ENCODE peak calls at places on chromosomes 4 and X, in seven cellular contexts. One of them, this sample, is unnamed.
A peak's percentile ranks its signal among the peaks of the same experiment; 100 is the strongest.

GRCh38 chr4:38371391-38371851 is 292.6 kb upstream of the KLF3 start:
- DNase-seq in suprapubic skin: no peak
- DNase-seq in K562: no peak
- DNase-seq in upper lobe of left lung: no peak
- DNase-seq in sigmoid colon: no peak
- DNase-seq in GM12878: no peak
- DNase-seq in transverse colon: no peak
- DNase-seq in this sample: no peak

GRCh38 chr4:48546336-48546735 is 56.3 kb downstream of the ZAR1 start:
- DNase-seq in transverse colon: no peak
- DNase-seq in GM12878: peak; percentile 8
- DNase-seq in sigmoid colon: no peak
- DNase-seq in K562: peak; percentile 67
- DNase-seq in upper lobe of left lung: no peak
- DNase-seq in suprapubic skin: no peak
- DNase-seq in this sample: no peak

GRCh38 chrX:15468036-15468435 is 25.1 kb downstream of the PIR start:
- DNase-seq in K562: peak; percentile 38
- DNase-seq in GM12878: no peak
- DNase-seq in suprapubic skin: peak; percentile 71
- DNase-seq in upper lobe of left lung: peak; percentile 26
- DNase-seq in transverse colon: peak; percentile 12
- DNase-seq in sigmoid colon: no peak
- DNase-seq in this sample: no peak

GRCh38 chrX:74537011-74537390 is 77.4 kb downstream of the RLIM start:
- DNase-seq in GM12878: no peak
- DNase-seq in sigmoid colon: no peak
- DNase-seq in upper lobe of left lung: no peak
- DNase-seq in K562: no peak
- DNase-seq in transverse colon: no peak
- DNase-seq in suprapubic skin: no peak
- DNase-seq in this sample: no peak

GRCh38 chr4:19729873-19730735 is 521.6 kb upstream of the SLIT2 start:
- DNase-seq in K562: no peak
- DNase-seq in GM12878: no peak
- DNase-seq in suprapubic skin: no peak
- DNase-seq in upper lobe of left lung: no peak
- DNase-seq in transverse colon: no peak
- DNase-seq in sigmoid colon: no peak
- DNase-seq in this sample: no peak

GRCh38 chrX:38717871-38718270 is 83.4 kb upstream of the MID1IP1 start:
- DNase-seq in sigmoid colon: no peak
- DNase-seq in suprapubic skin: no peak
- DNase-seq in upper lobe of left lung: no peak
- DNase-seq in GM12878: no peak
- DNase-seq in K562: peak; percentile 41
- DNase-seq in transverse colon: no peak
- DNase-seq in this sample: no peak

GRCh38 chr4:146915132-146915531 is 30.5 kb downstream of the TTC29 start:
- DNase-seq in K562: no peak
- DNase-seq in transverse colon: no peak
- DNase-seq in GM12878: no peak
- DNase-seq in upper lobe of left lung: no peak
- DNase-seq in sigmoid colon: no peak
- DNase-seq in suprapubic skin: no peak
- DNase-seq in this sample: no peak

GRCh38 chrX:103356023-103356798 is at the start of gene TCEAL9:
- DNase-seq in K562: peak; percentile 69
- DNase-seq in suprapubic skin: peak; percentile 74
- DNase-seq in GM12878: no peak
- DNase-seq in transverse colon: peak; percentile 63
- DNase-seq in sigmoid colon: peak; percentile 87
- DNase-seq in upper lobe of left lung: peak; percentile 60
- DNase-seq in this sample: peak; percentile 92

GRCh38 chrX:29012867-29013266 is 425.6 kb downstream of the IL1RAPL1 start:
- DNase-seq in K562: no peak
- DNase-seq in GM12878: no peak
- DNase-seq in transverse colon: no peak
- DNase-seq in upper lobe of left lung: no peak
- DNase-seq in sigmoid colon: no peak
- DNase-seq in suprapubic skin: no peak
- DNase-seq in this sample: no peak

GRCh38 chr4:114383721-114384120 is 214.9 kb upstream of the UGT8 start:
- DNase-seq in GM12878: no peak
- DNase-seq in transverse colon: no peak
- DNase-seq in sigmoid colon: no peak
- DNase-seq in upper lobe of left lung: no peak
- DNase-seq in suprapubic skin: no peak
- DNase-seq in K562: no peak
- DNase-seq in this sample: no peak

GRCh38 chrX:11408111-11408405 is 114.8 kb downstream of the AMELX start:
- DNase-seq in sigmoid colon: no peak
- DNase-seq in transverse colon: no peak
- DNase-seq in GM12878: no peak
- DNase-seq in suprapubic skin: no peak
- DNase-seq in K562: peak; percentile 62
- DNase-seq in upper lobe of left lung: no peak
- DNase-seq in this sample: no peak

GRCh38 chr4:168850016-168850415 is 160.0 kb downstream of the CBR4 start:
- DNase-seq in suprapubic skin: no peak
- DNase-seq in sigmoid colon: no peak
- DNase-seq in K562: no peak
- DNase-seq in GM12878: no peak
- DNase-seq in transverse colon: no peak
- DNase-seq in upper lobe of left lung: no peak
- DNase-seq in this sample: no peak

GRCh38 chrX:16479206-16479869 is 170.6 kb upstream of the S100G start:
- DNase-seq in sigmoid colon: no peak
- DNase-seq in GM12878: no peak
- DNase-seq in upper lobe of left lung: no peak
- DNase-seq in transverse colon: no peak
- DNase-seq in K562: no peak
- DNase-seq in suprapubic skin: no peak
- DNase-seq in this sample: no peak

GRCh38 chrX:122850326-122850725 is 333.8 kb upstream of the GRIA3 start:
- DNase-seq in K562: no peak
- DNase-seq in upper lobe of left lung: no peak
- DNase-seq in GM12878: no peak
- DNase-seq in sigmoid colon: no peak
- DNase-seq in transverse colon: no peak
- DNase-seq in suprapubic skin: no peak
- DNase-seq in this sample: no peak

GRCh38 chr4:187432310-187432709 is 563.3 kb upstream of the ZFP42 start:
- DNase-seq in transverse colon: no peak
- DNase-seq in suprapubic skin: no peak
- DNase-seq in sigmoid colon: no peak
- DNase-seq in K562: no peak
- DNase-seq in upper lobe of left lung: no peak
- DNase-seq in GM12878: no peak
- DNase-seq in this sample: peak; percentile 88

GRCh38 chr4:53558981-53559620 is 32.2 kb downstream of the LNX1 start:
- DNase-seq in GM12878: no peak
- DNase-seq in upper lobe of left lung: no peak
- DNase-seq in K562: no peak
- DNase-seq in transverse colon: no peak
- DNase-seq in sigmoid colon: no peak
- DNase-seq in suprapubic skin: no peak
- DNase-seq in this sample: no peak

GRCh38 chr4:53557601-53558000 is 33.7 kb downstream of the LNX1 start:
- DNase-seq in GM12878: no peak
- DNase-seq in suprapubic skin: no peak
- DNase-seq in sigmoid colon: no peak
- DNase-seq in transverse colon: no peak
- DNase-seq in K562: no peak
- DNase-seq in upper lobe of left lung: no peak
- DNase-seq in this sample: no peak

GRCh38 chr4:53562409-53562808 is 28.9 kb downstream of the LNX1 start:
- DNase-seq in transverse colon: no peak
- DNase-seq in upper lobe of left lung: no peak
- DNase-seq in K562: no peak
- DNase-seq in sigmoid colon: no peak
- DNase-seq in suprapubic skin: no peak
- DNase-seq in GM12878: no peak
- DNase-seq in this sample: no peak

GRCh38 chr4:53555111-53555510 is 36.2 kb downstream of the LNX1 start:
- DNase-seq in sigmoid colon: no peak
- DNase-seq in upper lobe of left lung: no peak
- DNase-seq in GM12878: no peak
- DNase-seq in K562: no peak
- DNase-seq in suprapubic skin: no peak
- DNase-seq in transverse colon: no peak
- DNase-seq in this sample: no peak

GRCh38 chr4:53558061-53558801 is 33.1 kb downstream of the LNX1 start:
- DNase-seq in upper lobe of left lung: no peak
- DNase-seq in K562: no peak
- DNase-seq in sigmoid colon: no peak
- DNase-seq in GM12878: no peak
- DNase-seq in suprapubic skin: peak; percentile 66
- DNase-seq in transverse colon: no peak
- DNase-seq in this sample: no peak
- TF ChIP-seq POLR2A in upper lobe of left lung: no peak
- TF ChIP-seq POLR2A in K562: no peak
- TF ChIP-seq POLR2A in sigmoid colon: no peak
- TF ChIP-seq POLR2A in GM12878: no peak
- TF ChIP-seq POLR2A in suprapubic skin: no peak
- TF ChIP-seq POLR2A in transverse colon: no peak
- TF ChIP-seq POLR2A in this sample: no peak

DNA sequence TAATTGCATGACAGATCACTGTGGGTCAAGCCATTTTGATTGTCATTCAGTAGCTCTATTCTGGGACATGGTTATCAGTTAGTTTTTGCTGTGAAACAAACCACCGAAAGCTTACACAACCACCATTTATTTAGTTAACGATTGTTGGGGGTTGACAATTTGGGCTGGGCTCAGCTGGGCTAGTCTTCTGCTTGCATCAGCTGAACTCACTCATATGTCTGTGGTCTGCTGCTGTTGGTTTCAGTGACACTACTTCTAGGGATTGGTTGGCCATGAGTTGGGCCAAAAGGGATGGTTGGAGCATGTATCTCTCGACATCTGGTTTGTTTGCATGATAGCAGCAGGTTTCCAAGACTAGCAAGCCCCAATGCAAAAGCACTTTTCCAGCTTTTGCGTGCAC is 5.3 kb upstream of the SMIM10 start:
- DNase-seq in upper lobe of left lung: no peak
- DNase-seq in transverse colon: no peak
- DNase-seq in suprapubic skin: no peak
- DNase-seq in GM12878: no peak
- DNase-seq in K562: no peak
- DNase-seq in sigmoid colon: no peak
- DNase-seq in this sample: no peak
- TF ChIP-seq EP300 in upper lobe of left lung: no peak
- TF ChIP-seq EP300 in transverse colon: no peak
- TF ChIP-seq EP300 in suprapubic skin: no peak
- TF ChIP-seq EP300 in GM12878: no peak
- TF ChIP-seq EP300 in K562: no peak
- TF ChIP-seq EP300 in sigmoid colon: no peak
- TF ChIP-seq EP300 in this sample: no peak

DNA sequence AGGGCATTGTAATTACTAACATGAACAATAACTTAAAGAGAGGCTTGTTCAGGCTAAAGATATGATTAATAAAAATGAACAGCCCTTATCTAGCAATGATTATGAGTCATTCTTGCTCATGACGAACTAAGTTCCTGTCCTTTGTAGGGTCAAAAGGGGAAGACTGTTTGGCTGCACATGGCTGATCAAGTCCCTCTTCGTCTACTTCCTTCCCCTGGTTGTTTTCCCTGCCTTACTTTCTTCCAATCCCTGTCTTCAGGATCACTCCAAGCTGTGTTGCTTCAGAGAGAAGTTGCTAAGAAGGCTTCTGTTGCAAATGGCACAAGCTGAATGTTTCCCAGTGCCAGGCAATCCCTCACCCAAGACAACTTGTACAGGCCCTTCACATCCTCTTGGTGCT is 115.0 kb upstream of the HS3ST1 start:
- DNase-seq in suprapubic skin: no peak
- DNase-seq in upper lobe of left lung: no peak
- DNase-seq in sigmoid colon: no peak
- DNase-seq in K562: no peak
- DNase-seq in GM12878: no peak
- DNase-seq in transverse colon: no peak
- DNase-seq in this sample: no peak
- TF ChIP-seq POLR2AphosphoS5 in suprapubic skin: no peak
- TF ChIP-seq POLR2AphosphoS5 in upper lobe of left lung: no peak
- TF ChIP-seq POLR2AphosphoS5 in sigmoid colon: no peak
- TF ChIP-seq POLR2AphosphoS5 in K562: no peak
- TF ChIP-seq POLR2AphosphoS5 in GM12878: no peak
- TF ChIP-seq POLR2AphosphoS5 in transverse colon: no peak
- TF ChIP-seq POLR2AphosphoS5 in this sample: no peak

GRCh38 chr4:88693792-88694191 is 3.8 kb downstream of the NAP1L5 start:
- DNase-seq in sigmoid colon: no peak
- DNase-seq in transverse colon: no peak
- DNase-seq in suprapubic skin: no peak
- DNase-seq in upper lobe of left lung: no peak
- DNase-seq in K562: no peak
- DNase-seq in GM12878: no peak
- DNase-seq in this sample: no peak

GRCh38 chr4:88697113-88697512 is 516 bp downstream of the NAP1L5 start:
- DNase-seq in K562: peak; percentile 9
- DNase-seq in suprapubic skin: no peak
- DNase-seq in sigmoid colon: peak; percentile 82
- DNase-seq in GM12878: no peak
- DNase-seq in upper lobe of left lung: no peak
- DNase-seq in transverse colon: peak; percentile 16
- DNase-seq in this sample: no peak

GRCh38 chr4:88698539-88698938 is 910 bp upstream of the NAP1L5 start:
- DNase-seq in sigmoid colon: no peak
- DNase-seq in transverse colon: no peak
- DNase-seq in upper lobe of left lung: no peak
- DNase-seq in suprapubic skin: no peak
- DNase-seq in GM12878: no peak
- DNase-seq in K562: peak; percentile 77
- DNase-seq in this sample: no peak

GRCh38 chr4:88696620-88697019 is 1.0 kb downstream of the NAP1L5 start:
- DNase-seq in suprapubic skin: no peak
- DNase-seq in K562: no peak
- DNase-seq in GM12878: no peak
- DNase-seq in upper lobe of left lung: no peak
- DNase-seq in sigmoid colon: no peak
- DNase-seq in transverse colon: no peak
- DNase-seq in this sample: no peak

DNA sequence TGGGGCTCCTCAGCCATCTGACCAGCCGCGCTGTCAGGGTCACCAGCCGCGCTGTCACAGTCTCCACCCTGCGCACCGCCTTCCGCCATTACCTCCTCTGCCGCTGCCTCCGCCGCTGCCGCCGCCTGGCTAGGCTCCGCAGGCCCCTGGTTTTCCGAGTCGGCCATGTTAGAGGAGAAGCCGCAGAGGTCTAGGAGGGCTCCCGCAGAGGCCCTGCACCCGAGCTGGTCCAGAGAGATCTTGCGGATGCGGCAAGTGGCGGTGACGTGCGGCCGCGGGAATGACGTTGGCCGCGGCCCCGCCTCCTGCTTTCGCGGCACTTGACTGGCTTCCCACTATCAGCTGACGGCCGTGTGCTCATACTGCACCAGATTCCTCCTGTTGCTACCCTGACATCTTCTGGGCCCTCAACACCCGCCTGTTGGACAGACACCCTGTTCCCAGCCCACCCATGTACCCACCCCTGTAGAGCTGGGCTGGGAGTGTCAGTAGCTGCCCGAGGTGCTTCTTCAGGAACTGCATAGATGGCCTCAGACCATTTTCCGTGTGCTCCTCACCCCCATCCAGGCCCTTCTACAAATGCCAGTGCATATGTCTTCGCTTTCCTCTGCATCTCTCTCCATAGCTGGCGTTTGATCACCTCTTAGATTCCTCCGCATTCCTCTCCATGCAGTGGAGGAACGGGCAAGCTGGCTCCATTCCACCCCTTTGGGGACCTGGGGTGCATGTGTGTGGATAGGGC is at the start of gene NAP1L5:
- DNase-seq in sigmoid colon: peak; percentile 91
- DNase-seq in GM12878: peak; percentile 7
- DNase-seq in upper lobe of left lung: peak; percentile 70
- DNase-seq in suprapubic skin: peak; percentile 78
- DNase-seq in K562: peak; percentile 74
- DNase-seq in transverse colon: peak; percentile 73
- DNase-seq in this sample: no peak
- TF ChIP-seq POLR2A in sigmoid colon: peak; percentile 44
- TF ChIP-seq POLR2A in GM12878: peak; percentile 74
- TF ChIP-seq POLR2A in upper lobe of left lung: no peak
- TF ChIP-seq POLR2A in suprapubic skin: peak; percentile 19
- TF ChIP-seq POLR2A in K562: peak; percentile 35
- TF ChIP-seq POLR2A in transverse colon: no peak
- TF ChIP-seq POLR2A in this sample: no peak

This sample was measured in esophagus muscularis mucosa.